ENCODE peak calls at places on chromosomes 1 and 21, in six cellular contexts. K is lung, E is GM06990, H is neural progenitor cell, Y is suprapubic skin, X is pancreas. G is an unnamed sample. For H3K27me3, the result is how much of the 10 kb centered on the place peaks cover.

GRCh38 chr1:181087400-181087901 is 1.0 kb upstream of the IER5 start:
- DNase-seq in E (peak), X (no peak), H (no peak), K (no peak), Y (no peak), G (no peak)

GRCh38 chr1:66244429-66244828 is 289.5 kb upstream of the SGIP1 start:
- DNase-seq in H (no peak), E (no peak), X (no peak), K (no peak), Y (no peak), G (no peak)

GRCh38 chr1:43436371-43436770 is 17.4 kb downstream of the HYI start:
- DNase-seq in Y (no peak), H (no peak), K (no peak), X (no peak), E (no peak), G (no peak)

GRCh38 chr1:21661886-21662285 is 7.3 kb downstream of the RAP1GAP start:
- DNase-seq in H (no peak), E (no peak), Y (no peak), X (no peak), K (no peak), G (no peak)

GRCh38 chr1:228455715-228456114 is 31.5 kb upstream of the RNF187 start:
- DNase-seq in E (no peak), X (no peak), Y (no peak), H (no peak), K (no peak), G (no peak)

GRCh38 chr1:219085988-219086387 is 87.7 kb upstream of the LYPLAL1 start:
- DNase-seq in E (no peak), Y (no peak), H (no peak), K (no peak), X (no peak), G (no peak)

GRCh38 chr1:43432171-43432860 is 21.4 kb downstream of the HYI start:
- DNase-seq in Y (peak), X (no peak), K (no peak), H (no peak), E (no peak), G (no peak)

GRCh38 chr21:17859661-17860060 is 40.5 kb upstream of the C21orf91 start:
- DNase-seq in Y (no peak), X (no peak), K (no peak), E (no peak), H (peak), G (no peak)

GRCh38 chr1:186481303-186481888 is 20.5 kb upstream of the PDC start:
- DNase-seq in E (no peak), H (no peak), X (no peak), Y (no peak), K (no peak), G (no peak)

GRCh38 chr1:35675773-35676172 is 34.4 kb upstream of the PSMB2 start:
- DNase-seq in K (no peak), Y (no peak), X (no peak), H (no peak), E (no peak), G (peak)

GRCh38 chr1:145736191-145736590 is 16.9 kb downstream of the CD160 start:
- DNase-seq in E (no peak), Y (no peak), H (no peak), X (no peak), K (no peak), G (no peak)

GRCh38 chr1:9892563-9893528 is 17.2 kb downstream of the CTNNBIP1 start:
- DNase-seq in H (peak), K (peak), X (no peak), Y (no peak), E (no peak), G (peak)

GRCh38 chr21:38804617-38805281 is 980 bp upstream of the ETS2 start:
- DNase-seq in K (peak), X (peak), Y (no peak), H (no peak), E (no peak), G (no peak)

GRCh38 chr1:111742938-111743549 is 3.8 kb upstream of the INKA2 start:
- DNase-seq in Y (no peak), K (no peak), X (no peak), E (no peak), H (no peak), G (no peak)

GRCh38 chr1:151294748-151295462 is 12.8 kb downstream of the ZNF687 start:
- DNase-seq in X (no peak), H (peak), K (no peak), E (no peak), Y (no peak), G (no peak)

GRCh38 chr1:214503553-214503952 is 47.8 kb downstream of the PTPN14 start:
- DNase-seq in E (no peak), K (no peak), X (no peak), H (no peak), Y (no peak), G (no peak)

GRCh38 chr21:42760361-42760970 is 107.0 kb downstream of the PDE9A start:
- DNase-seq in K (no peak), X (no peak), H (no peak), Y (no peak), E (no peak), G (no peak)

GRCh38 chr1:160219062-160219929 is 14.1 kb downstream of the PEA15 start:
- DNase-seq in X (no peak), K (no peak), E (no peak), H (peak), Y (no peak), G (peak)

GRCh38 chr21:33762798-33763572 is 120.7 kb downstream of the ITSN1 start:
- DNase-seq in H (no peak), X (no peak), Y (no peak), E (no peak), K (no peak), G (peak)

GRCh38 chr1:61474963-61475362 is 250.0 kb downstream of the TM2D1 start:
- DNase-seq in K (no peak), Y (no peak), H (no peak), X (no peak), E (no peak), G (no peak)
- H3K27me3 ChIP-seq in K (under half), Y (under half), H (half or more), X (under half), E (under half), G (under half)

DNA sequence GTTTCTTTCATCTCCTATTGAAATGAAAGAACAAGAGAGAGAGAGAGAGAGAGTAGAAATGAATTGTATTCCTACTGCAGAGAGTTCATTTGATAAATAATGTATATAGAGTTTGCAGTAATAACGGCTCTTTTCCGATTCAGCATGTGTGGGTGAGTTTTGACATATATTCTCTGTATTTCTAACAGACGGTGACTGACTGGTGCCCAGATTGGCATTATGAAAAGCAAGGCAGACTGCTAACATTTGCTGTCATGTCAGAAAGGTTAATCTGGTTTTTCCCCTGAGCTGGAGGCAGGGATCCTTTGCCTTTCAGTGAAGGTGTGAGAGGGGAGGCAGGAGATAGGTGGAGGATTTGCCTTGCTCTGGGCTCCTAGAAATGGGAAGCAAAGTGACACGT is 267.3 kb upstream of the KIAA0040 start:
- DNase-seq in Y (no peak), K (no peak), H (no peak), X (no peak), E (no peak), G (no peak)
- H3K27me3 ChIP-seq in Y (under half), K (under half), H (under half), X (under half), E (under half), G (under half)

GRCh38 chr1:27316860-27317259 is 5.1 kb upstream of the TMEM222 start:
- DNase-seq in Y (no peak), E (no peak), K (no peak), X (no peak), H (no peak), G (no peak)

GRCh38 chr1:27314737-27315136 is 7.2 kb upstream of the TMEM222 start:
- DNase-seq in K (no peak), X (no peak), H (no peak), E (no peak), Y (no peak), G (no peak)

GRCh38 chr1:27318137-27318536 is 3.8 kb upstream of the TMEM222 start:
- DNase-seq in X (no peak), H (no peak), E (no peak), Y (no peak), K (no peak), G (no peak)

GRCh38 chr1:27318596-27318995 is 3.4 kb upstream of the TMEM222 start:
- DNase-seq in E (no peak), X (no peak), K (no peak), Y (no peak), H (no peak), G (no peak)

GRCh38 chr1:27314169-27314568 is 7.8 kb upstream of the TMEM222 start:
- DNase-seq in K (no peak), H (no peak), Y (no peak), E (no peak), X (no peak), G (no peak)
- H3K27me3 ChIP-seq in K (under half), H (under half), Y (under half), E (under half), X (under half), G (under half)

DNA sequence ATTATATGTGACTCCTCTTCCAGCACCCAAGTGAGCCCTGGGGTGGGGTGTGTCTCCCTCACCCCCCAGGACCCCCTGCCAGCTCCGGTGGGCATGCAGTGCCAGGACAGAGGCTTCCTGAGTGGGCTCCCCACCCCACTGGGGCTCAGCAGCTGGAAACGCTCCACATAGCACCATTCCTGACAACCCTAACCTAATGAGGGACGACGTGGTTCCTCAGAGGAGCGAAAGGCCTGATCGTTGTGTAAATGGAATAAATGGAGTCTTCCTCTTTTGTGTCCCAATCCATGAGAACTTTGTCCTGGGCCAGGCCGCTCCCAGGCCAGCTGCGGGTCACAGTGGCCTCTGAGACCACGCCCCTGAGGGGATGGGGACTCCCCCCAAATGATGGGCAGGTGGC is 1.8 kb upstream of the TSPEAR start:
- DNase-seq in Y (peak), X (no peak), K (no peak), E (no peak), H (no peak), G (no peak)
- H3K27me3 ChIP-seq in Y (half or more), X (under half), K (under half), E (under half), H (half or more), G (half or more)